ENCODE peak calls at places on chromosome 21, in nine cellular contexts. C, P, Q, J, N, W, E, S and L are unnamed samples.

GRCh38 chr21:45559216-45560105 is 17.2 kb upstream of the SLC19A1 start:
- DNase-seq in N (no peak), W (no peak), S (no peak), J (no peak), E (no peak), Q (no peak), P (no peak), C (no peak), L (no peak)

GRCh38 chr21:15444118-15444960 is 285.4 kb upstream of the USP25 start:
- DNase-seq in N (no peak), C (no peak), E (no peak), P (no peak), S (no peak), J (no peak), Q (no peak), W (peak), L (no peak)

GRCh38 chr21:39120876-39121599 is 62.2 kb downstream of the PSMG1 start:
- DNase-seq in P (peak), S (no peak), E (no peak), W (no peak), Q (no peak), J (no peak), C (no peak), N (no peak), L (peak)

GRCh38 chr21:27269646-27270045 is 302.8 kb upstream of the ADAMTS5 start:
- DNase-seq in N (peak), W (peak), E (no peak), P (no peak), Q (no peak), J (no peak), S (no peak), C (peak), L (no peak)

GRCh38 chr21:42424848-42425602 is 21.3 kb downstream of the UBASH3A start:
- DNase-seq in C (no peak), N (no peak), E (peak), P (no peak), Q (no peak), S (no peak), W (no peak), J (no peak), L (no peak)

GRCh38 chr21:42386034-42386591 is 9.7 kb downstream of the TMPRSS3 start:
- DNase-seq in C (no peak), J (no peak), E (no peak), N (no peak), S (no peak), W (no peak), P (no peak), Q (no peak), L (no peak)

GRCh38 chr21:39007985-39008384 is 175.3 kb downstream of the PSMG1 start:
- DNase-seq in S (no peak), W (no peak), E (no peak), J (no peak), Q (no peak), P (no peak), C (no peak), N (no peak), L (no peak)

GRCh38 chr21:45295576-45296365 is 8.1 kb upstream of the POFUT2 start:
- DNase-seq in E (no peak), P (peak), W (peak), S (peak), C (peak), J (peak), Q (peak), N (no peak), L (no peak)

GRCh38 chr21:41616063-41616591 is 108.2 kb upstream of the TMPRSS2 start:
- DNase-seq in S (peak), J (no peak), P (no peak), Q (no peak), C (peak), W (peak), E (no peak), N (peak), L (no peak)

GRCh38 chr21:42991992-42992740 is 17.8 kb downstream of the PKNOX1 start:
- DNase-seq in C (peak), W (peak), J (no peak), Q (peak), N (peak), S (no peak), E (no peak), P (peak), L (no peak)

GRCh38 chr21:15749868-15750174 is 20.0 kb downstream of the USP25 start:
- DNase-seq in Q (no peak), W (no peak), J (no peak), N (no peak), C (peak), E (no peak), S (no peak), P (no peak), L (no peak)

GRCh38 chr21:44848821-44849521 is 24.5 kb downstream of the PTTG1IP start:
- DNase-seq in J (no peak), E (no peak), W (no peak), N (no peak), C (no peak), Q (no peak), P (no peak), S (no peak), L (no peak)

GRCh38 chr21:23743821-23744220 is 1863.5 kb downstream of the MRPL39 start:
- DNase-seq in P (no peak), Q (no peak), S (no peak), W (no peak), N (no peak), C (no peak), J (no peak), E (no peak), L (no peak)

GRCh38 chr21:23740463-23740862 is 1866.8 kb downstream of the MRPL39 start:
- DNase-seq in J (no peak), S (no peak), C (no peak), N (no peak), P (no peak), W (no peak), E (no peak), Q (no peak), L (no peak)
- TF ChIP-seq CTCF in J (no peak), S (no peak), C (no peak), N (no peak), P (no peak), W (no peak), E (no peak), Q (no peak), L (no peak)

GRCh38 chr21:33313183-33313582 is 11.6 kb upstream of the IFNAR1 start:
- DNase-seq in W (no peak), Q (no peak), P (no peak), E (no peak), N (no peak), S (no peak), C (no peak), J (no peak), L (no peak)

GRCh38 chr21:33313611-33314010 is 11.2 kb upstream of the IFNAR1 start:
- DNase-seq in J (no peak), N (no peak), C (no peak), W (no peak), S (no peak), Q (no peak), P (no peak), E (no peak), L (no peak)

GRCh38 chr21:33305344-33305671 is 19.5 kb upstream of the IFNAR1 start:
- DNase-seq in C (no peak), W (no peak), Q (no peak), J (no peak), E (no peak), S (no peak), N (no peak), P (no peak), L (no peak)

GRCh38 chr21:33309778-33310177 is 15.0 kb upstream of the IFNAR1 start:
- DNase-seq in P (no peak), C (no peak), Q (no peak), N (no peak), S (no peak), J (no peak), W (no peak), E (no peak), L (no peak)

GRCh38 chr21:33308586-33309490 is 15.9 kb upstream of the IFNAR1 start:
- DNase-seq in C (peak), Q (no peak), J (no peak), W (peak), E (peak), N (no peak), S (no peak), P (no peak), L (no peak)
- TF ChIP-seq CTCF in C (peak), Q (no peak), J (no peak), W (no peak), E (peak), N (no peak), S (no peak), P (peak), L (no peak)

DNA sequence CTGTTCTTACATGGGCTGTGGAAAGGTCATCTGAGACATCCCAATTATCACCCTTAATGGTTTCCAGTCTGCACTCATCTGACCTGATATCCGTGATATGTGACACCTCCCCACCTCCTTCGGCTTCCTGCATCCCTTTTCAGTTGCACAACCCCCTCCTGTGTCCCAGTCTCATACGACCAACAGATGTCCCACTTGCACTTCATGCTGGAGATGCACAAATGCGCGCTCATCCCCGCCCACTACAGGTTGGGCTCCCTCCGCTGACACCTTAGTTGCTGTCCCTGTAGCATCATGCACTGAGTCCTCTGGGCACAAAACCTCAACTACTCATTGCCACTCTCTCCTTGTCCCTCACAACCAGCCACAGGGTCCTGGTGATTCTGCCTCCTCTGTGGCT is 94.4 kb downstream of the MIS18A start:
- DNase-seq in P (no peak), Q (no peak), W (no peak), S (no peak), C (no peak), N (no peak), J (no peak), E (no peak), L (no peak)
- TF ChIP-seq CTCF in P (no peak), Q (no peak), W (no peak), S (no peak), C (no peak), N (no peak), J (no peak), E (no peak), L (no peak)

DNA sequence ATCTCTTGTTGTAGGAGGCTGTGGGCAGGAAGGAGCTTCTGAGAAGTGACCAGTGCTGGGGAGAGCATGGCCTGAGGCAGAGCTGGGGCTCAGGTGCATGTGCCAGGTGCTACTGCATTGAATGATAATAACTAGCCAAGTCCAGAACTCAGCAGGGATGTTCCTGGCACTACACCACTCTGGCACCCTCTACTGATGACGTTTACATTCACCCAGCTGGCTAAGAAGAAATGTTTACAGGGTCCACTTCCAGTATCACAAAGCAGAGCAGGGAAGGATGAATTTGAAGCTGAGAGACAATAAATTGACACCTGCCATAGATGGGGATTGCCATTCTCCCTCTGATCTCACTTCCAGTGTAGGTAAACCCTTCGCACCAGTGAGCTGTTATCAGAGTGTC is 411.8 kb downstream of the SETD4 start:
- DNase-seq in W (no peak), P (no peak), J (no peak), E (no peak), Q (no peak), N (no peak), C (no peak), S (no peak), L (no peak)
- TF ChIP-seq CTCF in W (no peak), P (no peak), J (no peak), E (no peak), Q (no peak), N (no peak), C (no peak), S (no peak), L (no peak)